ENCODE peak calls at places on chromosomes 2 and 18, in eight cellular contexts. One of them, this sample, is unnamed.

GRCh38 chr2:99960724-99961566 is 181.4 kb downstream of the AFF3 start:
- DNase-seq in GM20000: no peak
- DNase-seq in T-helper 1 cell: no peak
- DNase-seq in activated naive CD4-positive, alpha-beta T cell treated with anti-CD3 and anti-CD28 coated beads for 36 hours: no peak
- DNase-seq in NCI-H1048: no peak
- DNase-seq in dorsolateral prefrontal cortex: no peak
- DNase-seq in stimulated activated CD8-positive, alpha-beta memory T cell treated with anti-CD3 and anti-CD28 coated beads, Interleukin-15, amount 100 ng/mL, for 24 hours: no peak
- DNase-seq in effector CD4-positive, alpha-beta T cell: no peak
- DNase-seq in this sample: no peak

GRCh38 chr18:63365909-63366269 is 1.1 kb downstream of the KDSR start:
- DNase-seq in dorsolateral prefrontal cortex: no peak
- DNase-seq in NCI-H1048: no peak
- DNase-seq in stimulated activated CD8-positive, alpha-beta memory T cell treated with anti-CD3 and anti-CD28 coated beads, Interleukin-15, amount 100 ng/mL, for 24 hours: no peak
- DNase-seq in activated naive CD4-positive, alpha-beta T cell treated with anti-CD3 and anti-CD28 coated beads for 36 hours: peak
- DNase-seq in effector CD4-positive, alpha-beta T cell: no peak
- DNase-seq in T-helper 1 cell: no peak
- DNase-seq in GM20000: peak
- DNase-seq in this sample: no peak

GRCh38 chr2:187577310-187577709 is 23.1 kb upstream of the TFPI start:
- DNase-seq in NCI-H1048: no peak
- DNase-seq in GM20000: no peak
- DNase-seq in activated naive CD4-positive, alpha-beta T cell treated with anti-CD3 and anti-CD28 coated beads for 36 hours: no peak
- DNase-seq in dorsolateral prefrontal cortex: no peak
- DNase-seq in T-helper 1 cell: no peak
- DNase-seq in effector CD4-positive, alpha-beta T cell: no peak
- DNase-seq in stimulated activated CD8-positive, alpha-beta memory T cell treated with anti-CD3 and anti-CD28 coated beads, Interleukin-15, amount 100 ng/mL, for 24 hours: no peak
- DNase-seq in this sample: no peak

GRCh38 chr18:7038330-7038846 is 79.2 kb downstream of the LAMA1 start:
- DNase-seq in effector CD4-positive, alpha-beta T cell: no peak
- DNase-seq in GM20000: no peak
- DNase-seq in dorsolateral prefrontal cortex: no peak
- DNase-seq in stimulated activated CD8-positive, alpha-beta memory T cell treated with anti-CD3 and anti-CD28 coated beads, Interleukin-15, amount 100 ng/mL, for 24 hours: no peak
- DNase-seq in NCI-H1048: no peak
- DNase-seq in T-helper 1 cell: no peak
- DNase-seq in activated naive CD4-positive, alpha-beta T cell treated with anti-CD3 and anti-CD28 coated beads for 36 hours: no peak
- DNase-seq in this sample: no peak

GRCh38 chr2:31446848-31447247 is 32.3 kb upstream of the XDH start:
- DNase-seq in NCI-H1048: no peak
- DNase-seq in stimulated activated CD8-positive, alpha-beta memory T cell treated with anti-CD3 and anti-CD28 coated beads, Interleukin-15, amount 100 ng/mL, for 24 hours: no peak
- DNase-seq in activated naive CD4-positive, alpha-beta T cell treated with anti-CD3 and anti-CD28 coated beads for 36 hours: no peak
- DNase-seq in effector CD4-positive, alpha-beta T cell: no peak
- DNase-seq in dorsolateral prefrontal cortex: no peak
- DNase-seq in T-helper 1 cell: no peak
- DNase-seq in GM20000: no peak
- DNase-seq in this sample: no peak

GRCh38 chr2:43169091-43169936 is 57.1 kb downstream of the ZFP36L2 start:
- DNase-seq in effector CD4-positive, alpha-beta T cell: no peak
- DNase-seq in GM20000: peak
- DNase-seq in stimulated activated CD8-positive, alpha-beta memory T cell treated with anti-CD3 and anti-CD28 coated beads, Interleukin-15, amount 100 ng/mL, for 24 hours: no peak
- DNase-seq in activated naive CD4-positive, alpha-beta T cell treated with anti-CD3 and anti-CD28 coated beads for 36 hours: no peak
- DNase-seq in T-helper 1 cell: no peak
- DNase-seq in dorsolateral prefrontal cortex: no peak
- DNase-seq in NCI-H1048: no peak
- DNase-seq in this sample: no peak

GRCh38 chr2:69013123-69013836 is at the start of gene ANTXR1:
- DNase-seq in GM20000: peak
- DNase-seq in T-helper 1 cell: no peak
- DNase-seq in activated naive CD4-positive, alpha-beta T cell treated with anti-CD3 and anti-CD28 coated beads for 36 hours: peak
- DNase-seq in dorsolateral prefrontal cortex: no peak
- DNase-seq in stimulated activated CD8-positive, alpha-beta memory T cell treated with anti-CD3 and anti-CD28 coated beads, Interleukin-15, amount 100 ng/mL, for 24 hours: no peak
- DNase-seq in effector CD4-positive, alpha-beta T cell: no peak
- DNase-seq in NCI-H1048: peak
- DNase-seq in this sample: no peak

GRCh38 chr2:234710066-234710465 is 213.2 kb upstream of the ARL4C start:
- DNase-seq in dorsolateral prefrontal cortex: no peak
- DNase-seq in stimulated activated CD8-positive, alpha-beta memory T cell treated with anti-CD3 and anti-CD28 coated beads, Interleukin-15, amount 100 ng/mL, for 24 hours: no peak
- DNase-seq in NCI-H1048: no peak
- DNase-seq in GM20000: no peak
- DNase-seq in effector CD4-positive, alpha-beta T cell: no peak
- DNase-seq in T-helper 1 cell: no peak
- DNase-seq in activated naive CD4-positive, alpha-beta T cell treated with anti-CD3 and anti-CD28 coated beads for 36 hours: no peak
- DNase-seq in this sample: no peak

GRCh38 chr18:69567813-69568488 is 167.3 kb downstream of the DOK6 start:
- DNase-seq in GM20000: no peak
- DNase-seq in stimulated activated CD8-positive, alpha-beta memory T cell treated with anti-CD3 and anti-CD28 coated beads, Interleukin-15, amount 100 ng/mL, for 24 hours: no peak
- DNase-seq in dorsolateral prefrontal cortex: no peak
- DNase-seq in T-helper 1 cell: no peak
- DNase-seq in NCI-H1048: no peak
- DNase-seq in effector CD4-positive, alpha-beta T cell: no peak
- DNase-seq in activated naive CD4-positive, alpha-beta T cell treated with anti-CD3 and anti-CD28 coated beads for 36 hours: no peak
- DNase-seq in this sample: no peak

GRCh38 chr18:51890762-51891161 is 449.2 kb upstream of the DCC start:
- DNase-seq in effector CD4-positive, alpha-beta T cell: no peak
- DNase-seq in NCI-H1048: peak
- DNase-seq in activated naive CD4-positive, alpha-beta T cell treated with anti-CD3 and anti-CD28 coated beads for 36 hours: no peak
- DNase-seq in dorsolateral prefrontal cortex: no peak
- DNase-seq in stimulated activated CD8-positive, alpha-beta memory T cell treated with anti-CD3 and anti-CD28 coated beads, Interleukin-15, amount 100 ng/mL, for 24 hours: no peak
- DNase-seq in T-helper 1 cell: no peak
- DNase-seq in GM20000: no peak
- DNase-seq in this sample: no peak

GRCh38 chr2:113041871-113042270 is 10.8 kb downstream of the IL36B start:
- DNase-seq in dorsolateral prefrontal cortex: no peak
- DNase-seq in NCI-H1048: no peak
- DNase-seq in T-helper 1 cell: no peak
- DNase-seq in activated naive CD4-positive, alpha-beta T cell treated with anti-CD3 and anti-CD28 coated beads for 36 hours: no peak
- DNase-seq in stimulated activated CD8-positive, alpha-beta memory T cell treated with anti-CD3 and anti-CD28 coated beads, Interleukin-15, amount 100 ng/mL, for 24 hours: no peak
- DNase-seq in GM20000: no peak
- DNase-seq in effector CD4-positive, alpha-beta T cell: no peak
- DNase-seq in this sample: no peak

GRCh38 chr2:189658808-189659207 is 2.5 kb upstream of the ASNSD1 start:
- DNase-seq in NCI-H1048: no peak
- DNase-seq in effector CD4-positive, alpha-beta T cell: no peak
- DNase-seq in dorsolateral prefrontal cortex: no peak
- DNase-seq in T-helper 1 cell: no peak
- DNase-seq in activated naive CD4-positive, alpha-beta T cell treated with anti-CD3 and anti-CD28 coated beads for 36 hours: no peak
- DNase-seq in stimulated activated CD8-positive, alpha-beta memory T cell treated with anti-CD3 and anti-CD28 coated beads, Interleukin-15, amount 100 ng/mL, for 24 hours: no peak
- DNase-seq in GM20000: no peak
- DNase-seq in this sample: no peak

GRCh38 chr2:10007921-10008808 is 35.2 kb upstream of the KLF11 start:
- DNase-seq in dorsolateral prefrontal cortex: no peak
- DNase-seq in stimulated activated CD8-positive, alpha-beta memory T cell treated with anti-CD3 and anti-CD28 coated beads, Interleukin-15, amount 100 ng/mL, for 24 hours: no peak
- DNase-seq in T-helper 1 cell: no peak
- DNase-seq in effector CD4-positive, alpha-beta T cell: no peak
- DNase-seq in activated naive CD4-positive, alpha-beta T cell treated with anti-CD3 and anti-CD28 coated beads for 36 hours: no peak
- DNase-seq in GM20000: no peak
- DNase-seq in NCI-H1048: no peak
- DNase-seq in this sample: no peak

GRCh38 chr2:170886391-170886790 is 42.7 kb upstream of the GORASP2 start:
- DNase-seq in dorsolateral prefrontal cortex: no peak
- DNase-seq in effector CD4-positive, alpha-beta T cell: no peak
- DNase-seq in stimulated activated CD8-positive, alpha-beta memory T cell treated with anti-CD3 and anti-CD28 coated beads, Interleukin-15, amount 100 ng/mL, for 24 hours: no peak
- DNase-seq in activated naive CD4-positive, alpha-beta T cell treated with anti-CD3 and anti-CD28 coated beads for 36 hours: no peak
- DNase-seq in NCI-H1048: no peak
- DNase-seq in T-helper 1 cell: no peak
- DNase-seq in GM20000: no peak
- DNase-seq in this sample: no peak

GRCh38 chr18:74682141-74682997 is 84.7 kb downstream of the ZNF407 start:
- DNase-seq in NCI-H1048: no peak
- DNase-seq in stimulated activated CD8-positive, alpha-beta memory T cell treated with anti-CD3 and anti-CD28 coated beads, Interleukin-15, amount 100 ng/mL, for 24 hours: no peak
- DNase-seq in T-helper 1 cell: no peak
- DNase-seq in dorsolateral prefrontal cortex: no peak
- DNase-seq in GM20000: no peak
- DNase-seq in activated naive CD4-positive, alpha-beta T cell treated with anti-CD3 and anti-CD28 coated beads for 36 hours: no peak
- DNase-seq in effector CD4-positive, alpha-beta T cell: no peak
- DNase-seq in this sample: no peak

GRCh38 chr18:3440340-3440739 is 9.6 kb upstream of the TGIF1 start:
- DNase-seq in stimulated activated CD8-positive, alpha-beta memory T cell treated with anti-CD3 and anti-CD28 coated beads, Interleukin-15, amount 100 ng/mL, for 24 hours: no peak
- DNase-seq in GM20000: no peak
- DNase-seq in T-helper 1 cell: no peak
- DNase-seq in effector CD4-positive, alpha-beta T cell: no peak
- DNase-seq in NCI-H1048: no peak
- DNase-seq in activated naive CD4-positive, alpha-beta T cell treated with anti-CD3 and anti-CD28 coated beads for 36 hours: no peak
- DNase-seq in dorsolateral prefrontal cortex: no peak
- DNase-seq in this sample: no peak

GRCh38 chr2:64015898-64016297 is 3.3 kb downstream of the VPS54 start:
- DNase-seq in T-helper 1 cell: no peak
- DNase-seq in effector CD4-positive, alpha-beta T cell: no peak
- DNase-seq in dorsolateral prefrontal cortex: no peak
- DNase-seq in NCI-H1048: no peak
- DNase-seq in activated naive CD4-positive, alpha-beta T cell treated with anti-CD3 and anti-CD28 coated beads for 36 hours: no peak
- DNase-seq in stimulated activated CD8-positive, alpha-beta memory T cell treated with anti-CD3 and anti-CD28 coated beads, Interleukin-15, amount 100 ng/mL, for 24 hours: no peak
- DNase-seq in GM20000: no peak
- DNase-seq in this sample: no peak

GRCh38 chr2:19216676-19217075 is 141.7 kb downstream of the OSR1 start:
- DNase-seq in effector CD4-positive, alpha-beta T cell: no peak
- DNase-seq in NCI-H1048: no peak
- DNase-seq in dorsolateral prefrontal cortex: no peak
- DNase-seq in T-helper 1 cell: no peak
- DNase-seq in GM20000: no peak
- DNase-seq in activated naive CD4-positive, alpha-beta T cell treated with anti-CD3 and anti-CD28 coated beads for 36 hours: no peak
- DNase-seq in stimulated activated CD8-positive, alpha-beta memory T cell treated with anti-CD3 and anti-CD28 coated beads, Interleukin-15, amount 100 ng/mL, for 24 hours: no peak
- DNase-seq in this sample: no peak

GRCh38 chr2:69010437-69011194 is 2.4 kb upstream of the ANTXR1 start:
- DNase-seq in NCI-H1048: no peak
- DNase-seq in GM20000: no peak
- DNase-seq in effector CD4-positive, alpha-beta T cell: no peak
- DNase-seq in dorsolateral prefrontal cortex: no peak
- DNase-seq in T-helper 1 cell: no peak
- DNase-seq in activated naive CD4-positive, alpha-beta T cell treated with anti-CD3 and anti-CD28 coated beads for 36 hours: no peak
- DNase-seq in stimulated activated CD8-positive, alpha-beta memory T cell treated with anti-CD3 and anti-CD28 coated beads, Interleukin-15, amount 100 ng/mL, for 24 hours: no peak
- DNase-seq in this sample: no peak

GRCh38 chr18:13570216-13570615 is 156.1 kb downstream of the FAM210A start:
- DNase-seq in NCI-H1048: no peak
- DNase-seq in T-helper 1 cell: no peak
- DNase-seq in GM20000: no peak
- DNase-seq in effector CD4-positive, alpha-beta T cell: peak
- DNase-seq in dorsolateral prefrontal cortex: no peak
- DNase-seq in activated naive CD4-positive, alpha-beta T cell treated with anti-CD3 and anti-CD28 coated beads for 36 hours: no peak
- DNase-seq in stimulated activated CD8-positive, alpha-beta memory T cell treated with anti-CD3 and anti-CD28 coated beads, Interleukin-15, amount 100 ng/mL, for 24 hours: no peak
- DNase-seq in this sample: no peak

GRCh38 chr2:177075254-177075653 is 137.3 kb upstream of the HNRNPA3 start:
- DNase-seq in T-helper 1 cell: no peak
- DNase-seq in GM20000: no peak
- DNase-seq in effector CD4-positive, alpha-beta T cell: no peak
- DNase-seq in dorsolateral prefrontal cortex: no peak
- DNase-seq in activated naive CD4-positive, alpha-beta T cell treated with anti-CD3 and anti-CD28 coated beads for 36 hours: no peak
- DNase-seq in NCI-H1048: no peak
- DNase-seq in stimulated activated CD8-positive, alpha-beta memory T cell treated with anti-CD3 and anti-CD28 coated beads, Interleukin-15, amount 100 ng/mL, for 24 hours: no peak
- DNase-seq in this sample: no peak

GRCh38 chr18:4797286-4797685 is 342.2 kb upstream of the DLGAP1 start:
- DNase-seq in effector CD4-positive, alpha-beta T cell: no peak
- DNase-seq in stimulated activated CD8-positive, alpha-beta memory T cell treated with anti-CD3 and anti-CD28 coated beads, Interleukin-15, amount 100 ng/mL, for 24 hours: no peak
- DNase-seq in T-helper 1 cell: no peak
- DNase-seq in GM20000: no peak
- DNase-seq in activated naive CD4-positive, alpha-beta T cell treated with anti-CD3 and anti-CD28 coated beads for 36 hours: no peak
- DNase-seq in NCI-H1048: no peak
- DNase-seq in dorsolateral prefrontal cortex: no peak
- DNase-seq in this sample: no peak

GRCh38 chr2:102110596-102111334 is 31.8 kb upstream of the IL1R1 start:
- DNase-seq in stimulated activated CD8-positive, alpha-beta memory T cell treated with anti-CD3 and anti-CD28 coated beads, Interleukin-15, amount 100 ng/mL, for 24 hours: no peak
- DNase-seq in NCI-H1048: no peak
- DNase-seq in T-helper 1 cell: no peak
- DNase-seq in dorsolateral prefrontal cortex: no peak
- DNase-seq in effector CD4-positive, alpha-beta T cell: no peak
- DNase-seq in GM20000: no peak
- DNase-seq in activated naive CD4-positive, alpha-beta T cell treated with anti-CD3 and anti-CD28 coated beads for 36 hours: no peak
- DNase-seq in this sample: no peak

GRCh38 chr2:141380625-141381012 is 750.2 kb downstream of the LRP1B start:
- DNase-seq in dorsolateral prefrontal cortex: no peak
- DNase-seq in stimulated activated CD8-positive, alpha-beta memory T cell treated with anti-CD3 and anti-CD28 coated beads, Interleukin-15, amount 100 ng/mL, for 24 hours: no peak
- DNase-seq in effector CD4-positive, alpha-beta T cell: no peak
- DNase-seq in activated naive CD4-positive, alpha-beta T cell treated with anti-CD3 and anti-CD28 coated beads for 36 hours: no peak
- DNase-seq in GM20000: no peak
- DNase-seq in T-helper 1 cell: no peak
- DNase-seq in NCI-H1048: no peak
- DNase-seq in this sample: no peak

GRCh38 chr2:151417650-151418049 is 7.9 kb downstream of the RIF1 start:
- DNase-seq in stimulated activated CD8-positive, alpha-beta memory T cell treated with anti-CD3 and anti-CD28 coated beads, Interleukin-15, amount 100 ng/mL, for 24 hours: no peak
- DNase-seq in dorsolateral prefrontal cortex: no peak
- DNase-seq in activated naive CD4-positive, alpha-beta T cell treated with anti-CD3 and anti-CD28 coated beads for 36 hours: no peak
- DNase-seq in effector CD4-positive, alpha-beta T cell: no peak
- DNase-seq in NCI-H1048: no peak
- DNase-seq in T-helper 1 cell: no peak
- DNase-seq in GM20000: no peak
- DNase-seq in this sample: no peak

GRCh38 chr2:47999512-47999911 is 93.2 kb upstream of the FBXO11 start:
- DNase-seq in effector CD4-positive, alpha-beta T cell: no peak
- DNase-seq in dorsolateral prefrontal cortex: no peak
- DNase-seq in activated naive CD4-positive, alpha-beta T cell treated with anti-CD3 and anti-CD28 coated beads for 36 hours: no peak
- DNase-seq in GM20000: no peak
- DNase-seq in stimulated activated CD8-positive, alpha-beta memory T cell treated with anti-CD3 and anti-CD28 coated beads, Interleukin-15, amount 100 ng/mL, for 24 hours: no peak
- DNase-seq in NCI-H1048: no peak
- DNase-seq in T-helper 1 cell: no peak
- DNase-seq in this sample: no peak